ENCODE peak calls at places on chromosomes 6 and 20, in five cellular contexts. X is HCT116, B is K562, J is HepG2, H is GM12878. Z is an unnamed sample.

GRCh38 chr6:165962361-165962760 is 205.3 kb downstream of the TBXT start:
- DNase-seq in B (no peak), H (no peak), X (no peak), J (no peak), Z (no peak)

GRCh38 chr6:36997811-36998722 is 7.4 kb upstream of the FGD2 start:
- DNase-seq in J (no peak), H (no peak), X (no peak), B (no peak), Z (no peak)

GRCh38 chr6:46491789-46492547 is 719 bp upstream of the RCAN2 start:
- DNase-seq in H (no peak), B (no peak), X (peak), J (peak), Z (no peak)

GRCh38 chr6:81465859-81466258 is 286.6 kb downstream of the TENT5A start:
- DNase-seq in H (no peak), X (peak), J (peak), B (no peak), Z (no peak)

GRCh38 chr6:84769247-84769646 is 4.8 kb upstream of the TBX18 start:
- DNase-seq in H (no peak), B (no peak), J (no peak), X (no peak), Z (no peak)

GRCh38 chr6:161458199-161458598 is 184.3 kb upstream of the AGPAT4 start:
- DNase-seq in J (no peak), H (no peak), B (no peak), X (no peak), Z (no peak)

GRCh38 chr6:152218887-152219286 is 411.4 kb downstream of the ESR1 start:
- DNase-seq in B (no peak), J (no peak), H (no peak), X (no peak), Z (no peak)

GRCh38 chr6:34523441-34524206 is 32.5 kb downstream of the SPDEF start:
- DNase-seq in H (no peak), X (no peak), J (no peak), B (no peak), Z (no peak)

GRCh38 chr6:139699335-139699734 is 324.9 kb upstream of the CITED2 start:
- DNase-seq in J (no peak), X (no peak), B (no peak), H (no peak), Z (no peak)

GRCh38 chr20:62412194-62413024 is 5.3 kb upstream of the CABLES2 start:
- DNase-seq in H (no peak), X (no peak), J (peak), B (peak), Z (no peak)
- TF ChIP-seq SIN3A in H (no peak), X (no peak), J (no peak), B (no peak), Z (no peak)

GRCh38 chr6:10627800-10628199 is 66.6 kb downstream of the C6orf52 start:
- DNase-seq in B (no peak), X (no peak), J (no peak), H (no peak), Z (no peak)

GRCh38 chr6:10630178-10630577 is 64.2 kb downstream of the C6orf52 start:
- DNase-seq in B (no peak), J (no peak), X (no peak), H (no peak), Z (no peak)

DNA sequence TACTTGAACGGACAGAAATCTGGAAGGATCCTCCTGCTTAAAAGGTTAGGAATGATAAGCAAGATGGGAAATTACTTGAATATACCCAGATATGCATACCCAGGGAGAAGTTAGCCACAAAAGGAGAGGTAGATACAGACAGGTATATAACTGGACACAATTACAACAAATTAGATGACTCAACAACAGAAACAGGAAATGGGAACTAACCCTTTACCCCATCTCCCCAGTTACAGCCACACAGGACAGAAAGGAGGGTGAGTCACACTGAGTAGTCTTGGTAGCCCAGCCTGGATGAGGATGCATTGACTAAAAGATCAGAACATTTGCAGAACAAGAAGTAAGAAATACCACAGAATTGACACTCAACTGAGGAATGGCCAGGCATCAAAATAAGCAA is 61.2 kb downstream of the C6orf52 start:
- DNase-seq in H (peak), X (peak), J (peak), B (no peak), Z (no peak)
- TF ChIP-seq ZNF274 in H (no peak), X (no peak), J (no peak), B (no peak), Z (no peak)

DNA sequence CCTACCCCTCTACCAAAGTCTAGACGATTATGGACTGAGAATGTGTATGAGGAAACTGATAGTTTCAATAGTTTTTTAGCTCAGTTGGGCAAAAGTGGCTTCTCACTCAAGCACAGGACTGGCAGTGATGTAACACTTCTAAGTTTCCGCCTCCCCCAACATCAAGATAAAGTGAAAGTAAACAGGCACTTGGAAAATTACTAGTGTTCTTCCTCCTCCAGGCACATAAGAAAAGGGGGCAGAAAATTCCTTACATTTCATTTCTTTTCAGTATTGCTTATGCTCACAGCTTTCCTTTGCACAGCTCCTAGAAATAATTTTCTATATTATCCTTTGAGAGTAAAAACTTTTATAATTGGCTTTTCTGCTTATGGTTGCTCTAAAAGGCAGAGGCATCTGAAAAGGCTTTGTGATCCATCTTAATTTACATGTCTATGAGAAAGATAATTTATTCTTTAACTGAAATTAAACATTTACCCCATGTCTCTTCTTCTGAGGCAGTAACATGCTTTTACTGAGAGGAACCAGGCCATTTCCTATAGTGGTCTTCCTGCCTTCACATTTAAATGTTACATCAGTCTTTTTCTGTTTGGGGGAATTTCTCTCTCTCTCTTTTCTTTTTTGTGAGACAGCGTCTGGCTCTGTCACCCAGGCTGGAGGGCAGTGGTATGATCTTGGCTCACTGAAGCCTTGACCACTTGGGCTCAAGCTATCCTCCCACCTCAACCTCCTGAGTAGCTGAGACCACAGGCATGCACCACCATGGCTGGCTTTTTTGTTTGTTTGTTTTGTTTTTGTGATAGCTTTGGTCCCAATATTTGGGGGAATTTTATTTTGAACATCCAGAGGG is 65.0 kb upstream of the EEF1A1 start:
- DNase-seq in B (peak), H (peak), J (peak), X (peak), Z (no peak)
- TF ChIP-seq SIN3A in B (no peak), H (no peak), J (peak), X (peak), Z (no peak)

DNA sequence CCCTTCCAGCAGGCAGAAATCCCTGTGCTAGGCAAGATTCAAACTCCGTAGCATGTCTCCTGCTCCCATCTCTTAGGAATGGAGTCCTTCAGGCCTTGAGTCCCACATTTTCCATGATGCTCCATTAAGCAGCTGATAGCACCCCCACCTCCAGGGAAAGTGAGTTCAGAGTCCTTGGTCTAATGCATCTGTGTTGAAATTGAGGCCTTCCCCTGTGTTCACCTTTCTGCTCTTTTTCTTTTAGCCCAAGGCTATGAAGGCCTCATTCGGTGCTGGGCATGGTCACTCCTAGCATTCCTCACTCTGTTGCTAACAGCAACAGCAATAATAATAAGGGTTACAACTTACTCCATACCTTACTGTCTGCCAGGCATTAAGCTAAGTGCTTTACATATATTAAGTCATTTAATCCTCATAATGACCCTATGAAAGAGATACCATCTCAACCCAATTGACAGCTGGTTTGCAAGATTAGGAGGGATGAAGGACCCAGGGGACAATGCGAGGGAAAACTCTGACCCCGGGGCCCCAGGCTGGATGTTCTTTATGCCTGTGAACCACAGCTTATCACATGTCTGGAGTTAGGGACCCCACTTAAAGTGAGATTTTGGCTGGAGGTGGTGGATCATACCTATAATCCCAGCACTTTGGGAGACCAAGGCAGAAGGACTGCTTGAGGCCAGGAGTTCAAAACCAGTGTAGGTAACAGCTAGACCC is 17.5 kb upstream of the PANK2 start:
- DNase-seq in X (no peak), J (peak), B (peak), H (no peak), Z (no peak)
- TF ChIP-seq ZNF274 in X (no peak), J (no peak), B (no peak), H (no peak), Z (no peak)

DNA sequence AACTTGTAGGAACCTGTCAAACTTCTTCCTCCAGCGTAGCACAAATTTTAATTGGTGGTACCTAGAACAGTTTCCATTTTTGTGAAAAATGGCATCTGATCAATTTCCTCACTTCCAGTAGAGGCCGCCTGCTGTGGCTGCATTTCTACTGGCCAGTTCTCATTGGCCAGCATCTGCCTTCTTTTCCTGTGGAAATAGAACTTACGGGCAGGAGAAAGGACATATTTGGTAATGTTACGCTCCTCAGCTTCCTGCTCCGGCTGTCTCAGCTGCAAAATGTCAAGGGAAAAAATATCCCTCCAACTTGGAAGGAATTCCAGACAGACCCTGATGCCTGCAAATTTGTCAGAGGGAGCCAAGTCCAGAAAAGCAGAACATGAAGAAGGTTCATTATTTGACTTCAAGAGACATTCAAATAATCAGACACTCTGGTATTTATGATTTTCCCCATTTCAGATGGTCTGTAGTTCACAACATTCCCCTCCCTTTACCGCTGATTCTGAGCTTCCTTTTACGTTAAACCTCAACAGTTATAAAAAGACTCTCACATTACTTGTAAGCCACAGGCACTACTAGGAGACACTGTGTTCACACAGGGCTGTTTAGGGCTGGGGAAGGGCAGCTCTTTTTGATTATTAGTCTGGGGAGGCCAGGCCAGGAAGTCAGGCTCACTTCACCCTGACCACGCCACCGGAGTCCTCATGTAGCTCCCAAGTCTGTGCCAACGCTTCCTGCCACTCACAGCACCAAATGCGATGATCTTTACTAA is 179.5 kb upstream of the CCN2 start:
- DNase-seq in B (no peak), X (no peak), J (no peak), H (no peak), Z (no peak)
- TF ChIP-seq SIN3A in B (no peak), X (no peak), J (no peak), H (no peak), Z (no peak)

GRCh38 chr20:7152071-7152470 is 384.6 kb downstream of the BMP2 start:
- DNase-seq in H (no peak), J (no peak), B (no peak), X (no peak), Z (no peak)

GRCh38 chr20:7146552-7147219 is 379.2 kb downstream of the BMP2 start:
- DNase-seq in X (no peak), J (no peak), H (no peak), B (no peak), Z (no peak)

GRCh38 chr20:7151666-7152065 is 384.2 kb downstream of the BMP2 start:
- DNase-seq in X (no peak), B (no peak), H (no peak), J (no peak), Z (no peak)

GRCh38 chr20:7144464-7144863 is 377.0 kb downstream of the BMP2 start:
- DNase-seq in J (no peak), B (no peak), H (no peak), X (no peak), Z (no peak)

GRCh38 chr20:7147220-7147601 is 379.7 kb downstream of the BMP2 start:
- DNase-seq in J (peak), H (no peak), B (no peak), X (no peak), Z (no peak)
- TF ChIP-seq ZNF274 in J (no peak), H (no peak), B (no peak), X (no peak), Z (no peak)

GRCh38 chr6:169620171-169621125 is 81.4 kb downstream of the WDR27 start:
- DNase-seq in X (no peak), J (peak), H (no peak), B (no peak), Z (no peak)
- TF ChIP-seq SIN3A in X (no peak), J (no peak), H (no peak), B (no peak), Z (no peak)

GRCh38 chr20:24118096-24118780 is 129.7 kb upstream of the GGTLC1 start:
- DNase-seq in J (no peak), B (no peak), H (no peak), X (no peak), Z (no peak)

GRCh38 chr20:24116611-24117010 is 128.0 kb upstream of the GGTLC1 start:
- DNase-seq in B (no peak), H (no peak), X (no peak), J (no peak), Z (no peak)

GRCh38 chr20:24117386-24117785 is 128.8 kb upstream of the GGTLC1 start:
- DNase-seq in J (no peak), X (no peak), H (no peak), B (no peak), Z (no peak)

GRCh38 chr20:24118781-24119175 is 130.2 kb upstream of the GGTLC1 start:
- DNase-seq in B (no peak), J (no peak), X (no peak), H (no peak), Z (no peak)
- TF ChIP-seq ZNF274 in B (no peak), J (no peak), X (no peak), H (no peak), Z (no peak)

DNA sequence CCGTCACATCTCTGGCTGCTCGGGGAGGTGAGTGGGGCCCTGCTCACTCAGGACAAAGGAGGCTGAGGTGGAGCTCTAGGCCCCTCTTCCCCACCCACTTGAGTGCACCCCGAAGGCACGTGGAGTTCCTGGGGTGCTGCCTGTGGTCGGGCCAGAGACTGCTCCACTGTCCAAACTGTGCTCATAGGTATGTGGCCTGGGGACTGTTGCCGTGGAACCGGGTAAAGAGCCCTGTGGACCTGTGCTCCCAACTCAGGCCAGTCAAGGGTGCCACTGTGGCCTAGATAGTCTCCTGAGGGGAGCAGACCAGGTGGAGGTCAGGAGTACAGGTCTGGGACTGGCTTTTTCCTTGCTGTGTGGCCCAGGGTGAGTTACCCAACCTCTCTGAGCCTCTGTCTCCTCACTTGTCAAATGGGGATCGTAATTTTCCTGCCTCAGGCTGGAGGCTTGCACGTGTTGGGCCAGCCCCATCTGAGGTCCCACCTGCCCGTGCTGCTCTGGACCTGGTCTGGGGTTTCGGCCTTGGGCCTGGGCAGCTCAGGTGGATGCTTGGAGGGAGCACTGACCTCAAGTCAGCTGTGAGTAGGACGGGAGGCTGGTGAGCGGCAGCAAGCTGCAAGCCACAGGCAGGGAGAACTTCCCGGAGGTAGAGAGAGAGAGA is 12.4 kb upstream of the NPBWR2 start:
- DNase-seq in J (no peak), B (no peak), H (no peak), X (peak), Z (peak)
- TF ChIP-seq SIN3A in J (no peak), B (no peak), H (no peak), X (no peak), Z (no peak)

DNA sequence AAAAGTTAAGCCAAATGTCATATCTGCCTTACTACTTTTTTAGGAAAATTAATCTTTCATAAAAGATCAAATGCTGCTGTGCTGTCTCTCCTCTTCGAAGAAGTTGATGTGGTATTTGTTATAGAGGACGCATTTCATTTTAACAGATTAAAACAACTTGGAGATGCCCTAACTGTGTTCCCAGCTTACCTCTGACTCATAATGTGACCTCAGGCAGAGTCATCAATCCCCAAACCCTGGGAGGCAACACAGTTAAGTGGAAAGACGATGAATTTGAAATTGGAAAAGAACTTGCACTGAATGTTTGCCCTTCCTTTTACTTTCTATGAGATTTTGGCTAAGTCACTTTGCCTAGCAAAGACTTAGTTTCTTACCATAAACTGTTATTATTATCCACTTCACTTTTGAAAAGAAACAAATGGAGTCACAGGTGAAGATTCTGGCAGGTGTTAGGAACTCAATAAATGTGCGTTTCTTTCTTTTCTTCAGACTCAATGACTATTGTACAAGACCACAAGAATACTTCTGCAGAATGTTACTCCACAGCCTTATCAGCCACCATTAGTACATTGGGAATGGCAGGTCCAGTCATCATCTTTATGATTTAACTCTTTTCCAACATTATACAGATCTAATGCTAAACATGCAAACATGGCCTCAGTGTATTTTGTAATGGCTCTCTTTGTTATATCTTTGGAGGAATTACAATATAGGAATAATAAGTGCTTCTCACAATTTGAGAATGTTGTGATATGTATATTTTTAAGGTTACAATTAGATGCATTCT is 102.6 kb downstream of the COL21A1 start:
- DNase-seq in B (no peak), J (no peak), H (no peak), X (no peak), Z (no peak)
- TF ChIP-seq ZNF274 in B (no peak), J (no peak), H (no peak), X (no peak), Z (no peak)